ENCODE peak calls at places on chromosome 2, in ten cellular contexts. P is fibroblast of pulmonary artery; C is astrocyte; O is MCF 10A; F is esophagus squamous epithelium; X is fibroblast of mammary gland; T is CD8-positive, alpha-beta T cell; Z is RWPE1; G is heart left ventricle; W is AG10803. B is an unnamed sample.

GRCh38 chr2:147396890-147397289 is 447.9 kb upstream of the ACVR2A start:
- DNase-seq in F (no peak), X (no peak), G (no peak), C (no peak), W (no peak), T (no peak), P (no peak), Z (no peak), O (no peak), B (no peak)

GRCh38 chr2:37586663-37587409 is 84.6 kb downstream of the CDC42EP3 start:
- DNase-seq in G (no peak), Z (no peak), P (no peak), F (no peak), X (no peak), C (no peak), T (no peak), W (no peak), O (no peak), B (no peak)

GRCh38 chr2:172250801-172251200 is 148.1 kb upstream of the DLX2 start:
- DNase-seq in F (no peak), T (no peak), O (no peak), W (no peak), Z (no peak), G (no peak), P (no peak), X (no peak), C (no peak), B (no peak)

GRCh38 chr2:43405829-43406228 is 179.4 kb upstream of the ZFP36L2 start:
- DNase-seq in G (no peak), W (peak; percentile 33), P (no peak), X (no peak), T (no peak), O (no peak), F (no peak), C (no peak), Z (no peak), B (no peak)

GRCh38 chr2:105712981-105713596 is 31.6 kb upstream of the NCK2 start:
- DNase-seq in X (peak; percentile 78), F (no peak), P (peak; percentile 45), O (peak; percentile 75), Z (peak; percentile 74), G (no peak), T (no peak), C (peak; percentile 58), W (peak; percentile 71), B (no peak)

GRCh38 chr2:202450785-202451184 is 74.7 kb downstream of the BMPR2 start:
- DNase-seq in T (no peak), F (no peak), Z (no peak), G (no peak), O (no peak), W (no peak), P (peak; percentile 58), X (no peak), C (peak; percentile 62), B (no peak)

GRCh38 chr2:236538242-236538641 is 31.4 kb upstream of the ACKR3 start:
- DNase-seq in Z (no peak), G (no peak), P (no peak), T (no peak), X (no peak), C (no peak), O (no peak), W (no peak), F (no peak), B (no peak)

GRCh38 chr2:239181074-239181581 is 219.7 kb downstream of the HDAC4 start:
- DNase-seq in X (no peak), P (no peak), Z (no peak), G (no peak), C (no peak), F (no peak), T (no peak), W (no peak), O (no peak), B (peak; percentile 62)

GRCh38 chr2:239803102-239803763 is 221.9 kb downstream of the NDUFA10 start:
- DNase-seq in Z (no peak), T (no peak), G (no peak), W (no peak), F (no peak), O (no peak), X (no peak), P (no peak), C (no peak), B (peak; percentile 36)

GRCh38 chr2:240832205-240832727 is 12.2 kb upstream of the KIF1A start:
- DNase-seq in G (peak; percentile 93), P (peak; percentile 89), T (peak; percentile 99), X (peak; percentile 84), Z (peak; percentile 89), F (peak; percentile 66), W (peak; percentile 76), C (peak; percentile 68), O (peak; percentile 70), B (peak; percentile 100)

GRCh38 chr2:136112949-136113766 is 4.8 kb downstream of the CXCR4 start:
- DNase-seq in W (no peak), Z (no peak), P (no peak), T (peak; percentile 36), F (no peak), O (peak; percentile 46), X (no peak), C (no peak), G (no peak), B (no peak)

GRCh38 chr2:98730851-98731708 is at the start of gene MGAT4A:
- DNase-seq in W (peak; percentile 11), X (no peak), C (no peak), P (peak; percentile 27), T (peak; percentile 84), F (no peak), O (peak; percentile 35), Z (peak; percentile 59), G (peak; percentile 88), B (peak; percentile 73)

GRCh38 chr2:239157766-239158165 is 243.1 kb downstream of the HDAC4 start:
- DNase-seq in T (no peak), F (no peak), X (peak; percentile 10), P (no peak), C (no peak), Z (peak; percentile 69), O (peak; percentile 61), W (no peak), G (peak; percentile 18), B (peak; percentile 69)

GRCh38 chr2:85433511-85434089 is 15.1 kb downstream of the SH2D6 start:
- DNase-seq in F (no peak), C (peak; percentile 90), O (peak; percentile 96), Z (peak; percentile 82), X (peak; percentile 98), T (no peak), P (peak; percentile 91), W (peak; percentile 98), G (peak; percentile 89), B (no peak)

DNA sequence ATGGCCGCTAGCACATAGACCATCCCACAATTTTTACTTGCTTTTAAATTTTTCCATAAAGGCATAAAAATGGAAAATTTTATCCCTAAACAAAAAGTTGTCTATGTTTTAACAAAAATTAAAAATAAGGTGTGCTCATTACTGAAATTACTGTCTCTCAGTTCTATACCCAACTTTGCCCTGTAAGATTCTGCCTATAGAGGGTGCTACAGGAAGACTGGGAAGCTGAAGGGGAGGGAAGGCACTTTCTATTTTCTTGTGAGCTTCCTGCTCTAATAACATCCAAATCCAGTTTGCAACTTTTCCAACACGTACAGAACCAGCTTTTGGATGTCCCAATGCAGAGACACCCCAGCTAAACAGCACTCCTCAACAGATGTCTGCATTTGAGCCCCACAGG is 666.9 kb downstream of the PLCL1 start:
- DNase-seq in P (no peak), X (no peak), W (no peak), C (no peak), Z (no peak), O (peak; percentile 9), G (no peak), T (no peak), F (no peak), B (no peak)
- TF ChIP-seq CTCF in P (no peak), X (no peak), W (peak; percentile 37), C (no peak), Z (no peak), O (no peak), G (no peak), T (no peak), F (no peak), B (no peak)

GRCh38 chr2:46615555-46616487 is 136.5 kb downstream of the TMEM247 start:
- DNase-seq in Z (peak; percentile 11), C (no peak), F (no peak), G (no peak), T (peak; percentile 6), P (no peak), O (peak; percentile 30), X (no peak), W (no peak), B (no peak)
- TF ChIP-seq CTCF in Z (peak; percentile 44), C (no peak), F (no peak), G (no peak), T (no peak), P (peak; percentile 18), O (no peak), X (peak; percentile 11), W (peak; percentile 32), B (no peak)

GRCh38 chr2:64226611-64227010 is 82.4 kb upstream of the PELI1 start:
- DNase-seq in P (no peak), Z (no peak), O (no peak), W (no peak), F (no peak), G (no peak), X (no peak), T (no peak), C (no peak), B (no peak)

GRCh38 chr2:64230540-64230939 is 86.3 kb upstream of the PELI1 start:
- DNase-seq in Z (peak; percentile 14), P (no peak), X (no peak), T (no peak), C (no peak), F (no peak), O (peak; percentile 27), W (no peak), G (no peak), B (no peak)

GRCh38 chr2:64227603-64228125 is 83.4 kb upstream of the PELI1 start:
- DNase-seq in X (peak; percentile 6), P (no peak), W (no peak), F (no peak), T (no peak), C (no peak), O (no peak), Z (no peak), G (no peak), B (no peak)

GRCh38 chr2:64228923-64229322 is 84.7 kb upstream of the PELI1 start:
- DNase-seq in F (no peak), G (no peak), T (no peak), C (no peak), X (no peak), W (no peak), P (no peak), Z (no peak), O (no peak), B (no peak)

GRCh38 chr2:64228126-64228678 is 84.0 kb upstream of the PELI1 start:
- DNase-seq in F (no peak), Z (peak; percentile 42), X (peak; percentile 49), W (peak; percentile 37), P (peak; percentile 65), T (peak; percentile 54), C (peak; percentile 51), O (peak; percentile 38), G (peak; percentile 87), B (peak; percentile 88)
- TF ChIP-seq CTCF in F (no peak), Z (no peak), X (no peak), W (peak; percentile 14), P (no peak), T (no peak), C (no peak), O (no peak), G (no peak), B (peak; percentile 22)

DNA sequence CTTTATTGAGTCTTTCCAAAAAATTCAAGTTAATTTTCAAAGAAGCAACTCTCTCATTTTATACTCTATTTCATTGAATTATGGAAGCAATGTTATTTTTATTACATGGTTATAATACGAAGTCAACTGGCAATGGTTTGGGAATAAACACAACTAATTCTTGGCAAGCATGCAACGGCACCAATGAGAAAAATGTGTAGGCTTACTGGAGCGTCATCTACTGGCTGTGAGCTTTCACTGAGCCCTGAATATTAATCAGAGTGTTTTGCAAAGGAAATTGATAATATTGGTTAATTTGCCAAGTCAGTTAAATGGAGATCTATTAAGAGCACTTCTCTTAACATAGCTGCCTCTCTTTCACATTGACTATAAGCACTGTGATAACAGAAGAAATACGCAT is 163.9 kb downstream of the IKZF2 start:
- DNase-seq in P (no peak), F (no peak), O (no peak), C (no peak), W (no peak), X (peak; percentile 33), Z (no peak), G (no peak), T (no peak), B (no peak)
- TF ChIP-seq CTCF in P (no peak), F (no peak), O (no peak), C (no peak), W (peak; percentile 43), X (peak; percentile 37), Z (no peak), G (no peak), T (no peak), B (no peak)